ENCODE peak calls at places on chromosomes 4 and X, in six cellular contexts. One of them, this sample, is unnamed.
A peak's percentile ranks its signal among the peaks of the same experiment; 100 is the strongest.

GRCh38 chrX:103360092-103360491 is 3.8 kb downstream of the TCEAL9 start:
- DNase-seq in fibroblast of lung: no peak
- DNase-seq in DND-41: no peak
- DNase-seq in neural progenitor cell: no peak
- DNase-seq in PC-3: no peak
- DNase-seq in H9: no peak
- DNase-seq in this sample: no peak

GRCh38 chr4:7741946-7742806 is 197.5 kb downstream of the AFAP1 start:
- DNase-seq in neural progenitor cell: no peak
- DNase-seq in DND-41: no peak
- DNase-seq in H9: no peak
- DNase-seq in PC-3: no peak
- DNase-seq in fibroblast of lung: no peak
- DNase-seq in this sample: no peak

GRCh38 chr4:147879676-147880075 is 147.8 kb downstream of the ARHGAP10 start:
- DNase-seq in fibroblast of lung: no peak
- DNase-seq in PC-3: no peak
- DNase-seq in H9: no peak
- DNase-seq in DND-41: no peak
- DNase-seq in neural progenitor cell: no peak
- DNase-seq in this sample: no peak

GRCh38 chr4:148369919-148370318 is 72.3 kb downstream of the NR3C2 start:
- DNase-seq in neural progenitor cell: no peak
- DNase-seq in DND-41: no peak
- DNase-seq in PC-3: no peak
- DNase-seq in H9: no peak
- DNase-seq in fibroblast of lung: no peak
- DNase-seq in this sample: no peak

GRCh38 chrX:48466696-48467095 is 3.4 kb downstream of the SLC38A5 start:
- DNase-seq in H9: peak; percentile 35
- DNase-seq in DND-41: peak; percentile 23
- DNase-seq in fibroblast of lung: no peak
- DNase-seq in neural progenitor cell: no peak
- DNase-seq in PC-3: no peak
- DNase-seq in this sample: no peak

GRCh38 chrX:12702509-12703091 is 88.6 kb upstream of the PRPS2 start:
- DNase-seq in neural progenitor cell: peak; percentile 4
- DNase-seq in DND-41: peak; percentile 24
- DNase-seq in PC-3: peak; percentile 48
- DNase-seq in H9: no peak
- DNase-seq in fibroblast of lung: no peak
- DNase-seq in this sample: no peak

GRCh38 chr4:119025916-119026661 is 109.5 kb upstream of the MYOZ2 start:
- DNase-seq in DND-41: no peak
- DNase-seq in PC-3: peak; percentile 60
- DNase-seq in fibroblast of lung: peak; percentile 97
- DNase-seq in H9: no peak
- DNase-seq in neural progenitor cell: no peak
- DNase-seq in this sample: no peak

GRCh38 chr4:98480535-98480934 is 177.9 kb downstream of the TSPAN5 start:
- DNase-seq in PC-3: peak; percentile 24
- DNase-seq in fibroblast of lung: no peak
- DNase-seq in H9: no peak
- DNase-seq in DND-41: no peak
- DNase-seq in neural progenitor cell: no peak
- DNase-seq in this sample: no peak

GRCh38 chrX:18360867-18361266 is 6.4 kb upstream of the SCML2 start:
- DNase-seq in neural progenitor cell: no peak
- DNase-seq in fibroblast of lung: no peak
- DNase-seq in H9: no peak
- DNase-seq in PC-3: peak; percentile 68
- DNase-seq in DND-41: no peak
- DNase-seq in this sample: no peak

GRCh38 chrX:108090474-108091265 is 672 bp downstream of the PSMD10 start:
- DNase-seq in H9: no peak
- DNase-seq in neural progenitor cell: no peak
- DNase-seq in fibroblast of lung: peak; percentile 37
- DNase-seq in DND-41: no peak
- DNase-seq in PC-3: peak; percentile 5
- DNase-seq in this sample: no peak

GRCh38 chrX:21725498-21725897 is 32.4 kb downstream of the SMPX start:
- DNase-seq in PC-3: peak; percentile 66
- DNase-seq in fibroblast of lung: peak; percentile 57
- DNase-seq in neural progenitor cell: peak; percentile 40
- DNase-seq in DND-41: no peak
- DNase-seq in H9: no peak
- DNase-seq in this sample: no peak

GRCh38 chr4:153114771-153115321 is 89.4 kb upstream of the TRIM2 start:
- DNase-seq in fibroblast of lung: peak; percentile 72
- DNase-seq in PC-3: peak; percentile 83
- DNase-seq in DND-41: no peak
- DNase-seq in neural progenitor cell: no peak
- DNase-seq in H9: no peak
- DNase-seq in this sample: no peak

GRCh38 chrX:150094996-150095395 is 156.7 kb upstream of the EOLA2 start:
- DNase-seq in neural progenitor cell: no peak
- DNase-seq in fibroblast of lung: no peak
- DNase-seq in H9: no peak
- DNase-seq in DND-41: no peak
- DNase-seq in PC-3: no peak
- DNase-seq in this sample: no peak

GRCh38 chr4:119632216-119632615 is 3.6 kb upstream of the PDE5A start:
- DNase-seq in fibroblast of lung: peak; percentile 58
- DNase-seq in H9: no peak
- DNase-seq in DND-41: no peak
- DNase-seq in neural progenitor cell: no peak
- DNase-seq in PC-3: peak; percentile 64
- DNase-seq in this sample: no peak

GRCh38 chrX:2468406-2469195 is 32.2 kb downstream of the DHRSX start:
- DNase-seq in neural progenitor cell: no peak
- DNase-seq in PC-3: no peak
- DNase-seq in DND-41: no peak
- DNase-seq in fibroblast of lung: no peak
- DNase-seq in H9: no peak
- DNase-seq in this sample: no peak

GRCh38 chr4:8528713-8529112 is 51.5 kb upstream of the GPR78 start:
- DNase-seq in fibroblast of lung: no peak
- DNase-seq in H9: no peak
- DNase-seq in PC-3: peak; percentile 53
- DNase-seq in DND-41: no peak
- DNase-seq in neural progenitor cell: no peak
- DNase-seq in this sample: no peak

GRCh38 chrX:132218100-132218807 is 993 bp downstream of the RAP2C start:
- DNase-seq in PC-3: peak; percentile 86
- DNase-seq in DND-41: peak; percentile 84
- DNase-seq in fibroblast of lung: peak; percentile 88
- DNase-seq in neural progenitor cell: peak; percentile 81
- DNase-seq in H9: peak; percentile 81
- DNase-seq in this sample: peak; percentile 83

GRCh38 chr4:56656346-56656643 is 24.8 kb downstream of the HOPX start:
- DNase-seq in fibroblast of lung: peak; percentile 39
- DNase-seq in neural progenitor cell: peak; percentile 43
- DNase-seq in DND-41: no peak
- DNase-seq in PC-3: no peak
- DNase-seq in H9: no peak
- DNase-seq in this sample: no peak

GRCh38 chr4:38989487-38989886 is 42.7 kb downstream of the TMEM156 start:
- DNase-seq in H9: no peak
- DNase-seq in DND-41: no peak
- DNase-seq in neural progenitor cell: no peak
- DNase-seq in fibroblast of lung: no peak
- DNase-seq in PC-3: peak; percentile 38
- DNase-seq in this sample: no peak

GRCh38 chr4:30721353-30722091 is 1.4 kb downstream of the PCDH7 start:
- DNase-seq in fibroblast of lung: peak; percentile 57
- DNase-seq in neural progenitor cell: peak; percentile 83
- DNase-seq in DND-41: no peak
- DNase-seq in H9: peak; percentile 55
- DNase-seq in PC-3: peak; percentile 14
- DNase-seq in this sample: peak; percentile 22

GRCh38 chr4:134762053-134762452 is 560.5 kb upstream of the PABPC4L start:
- DNase-seq in PC-3: no peak
- DNase-seq in fibroblast of lung: no peak
- DNase-seq in H9: no peak
- DNase-seq in neural progenitor cell: no peak
- DNase-seq in DND-41: no peak
- DNase-seq in this sample: no peak
- TF ChIP-seq CTCF in PC-3: no peak
- TF ChIP-seq CTCF in fibroblast of lung: no peak
- TF ChIP-seq CTCF in H9: peak; percentile 49
- TF ChIP-seq CTCF in neural progenitor cell: peak; percentile 38
- TF ChIP-seq CTCF in DND-41: peak; percentile 30
- TF ChIP-seq CTCF in this sample: no peak

DNA sequence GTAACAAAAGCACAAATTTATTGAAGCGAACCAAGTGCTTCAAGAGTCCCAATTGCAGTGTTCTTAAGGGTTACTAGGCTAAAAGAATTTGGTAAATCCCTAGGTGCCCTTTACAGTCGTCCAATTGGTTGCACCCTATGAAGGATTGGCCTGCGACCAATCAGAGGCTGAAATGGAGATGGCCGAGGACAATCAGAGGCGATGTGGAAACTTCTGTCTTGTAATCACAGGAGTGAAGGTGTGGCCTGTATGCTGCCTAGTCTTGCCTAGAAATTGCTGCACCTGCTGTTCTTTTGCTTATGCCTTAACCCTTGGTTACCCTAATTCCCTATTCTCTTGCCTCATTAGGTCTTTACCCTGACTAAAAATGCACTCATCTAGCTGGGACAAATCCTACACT is 1.1 kb upstream of the DCK start:
- DNase-seq in DND-41: no peak
- DNase-seq in neural progenitor cell: peak; percentile 45
- DNase-seq in fibroblast of lung: no peak
- DNase-seq in H9: peak; percentile 59
- DNase-seq in PC-3: peak; percentile 27
- DNase-seq in this sample: peak; percentile 48
- H3K9ac ChIP-seq in DND-41: peak overlapping the region; percentile 96
- H3K9ac ChIP-seq in neural progenitor cell: no peak overlapping the region
- H3K9ac ChIP-seq in fibroblast of lung: no peak overlapping the region
- H3K9ac ChIP-seq in H9: no peak overlapping the region
- H3K9ac ChIP-seq in PC-3: no peak overlapping the region
- H3K9ac ChIP-seq in this sample: no peak overlapping the region

GRCh38 chr4:170089274-170089742 is 448 bp downstream of the AADAT start:
- DNase-seq in neural progenitor cell: peak; percentile 63
- DNase-seq in H9: peak; percentile 60
- DNase-seq in PC-3: peak; percentile 27
- DNase-seq in fibroblast of lung: peak; percentile 49
- DNase-seq in DND-41: no peak
- DNase-seq in this sample: peak; percentile 42
- TF ChIP-seq CTCF in neural progenitor cell: peak; percentile 21
- TF ChIP-seq CTCF in H9: peak; percentile 9
- TF ChIP-seq CTCF in PC-3: no peak
- TF ChIP-seq CTCF in fibroblast of lung: peak; percentile 8
- TF ChIP-seq CTCF in DND-41: no peak
- TF ChIP-seq CTCF in this sample: no peak

DNA sequence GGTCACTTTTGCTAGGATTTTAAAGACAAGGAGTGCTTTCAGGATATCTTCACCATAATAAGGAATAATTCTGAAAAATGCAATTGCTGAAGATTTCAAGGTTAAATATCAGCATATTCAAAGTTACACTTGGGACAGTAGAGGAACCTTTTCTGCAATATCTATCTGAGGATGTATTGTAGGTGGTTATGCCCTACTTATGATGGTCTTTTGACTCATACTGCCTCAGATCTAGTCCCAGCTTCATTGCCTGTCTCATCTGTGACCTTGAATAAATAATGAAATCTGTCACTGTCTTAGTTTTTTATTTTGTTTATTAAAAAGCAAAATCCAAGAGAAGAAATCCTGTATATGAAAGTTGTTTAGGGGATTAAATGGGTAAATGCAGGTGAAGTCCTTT is 2.9 kb downstream of the BANK1 start:
- DNase-seq in PC-3: no peak
- DNase-seq in fibroblast of lung: no peak
- DNase-seq in neural progenitor cell: no peak
- DNase-seq in H9: no peak
- DNase-seq in DND-41: no peak
- DNase-seq in this sample: no peak
- H3K9ac ChIP-seq in PC-3: no peak overlapping the region
- H3K9ac ChIP-seq in fibroblast of lung: no peak overlapping the region
- H3K9ac ChIP-seq in neural progenitor cell: no peak overlapping the region
- H3K9ac ChIP-seq in H9: no peak overlapping the region
- H3K9ac ChIP-seq in DND-41: no peak overlapping the region
- H3K9ac ChIP-seq in this sample: no peak overlapping the region

GRCh38 chrX:152072236-152072635 is 66.1 kb downstream of the MAGEA10 start:
- DNase-seq in fibroblast of lung: peak; percentile 6
- DNase-seq in PC-3: peak; percentile 51
- DNase-seq in neural progenitor cell: no peak
- DNase-seq in H9: no peak
- DNase-seq in DND-41: no peak
- DNase-seq in this sample: no peak
- TF ChIP-seq CTCF in fibroblast of lung: no peak
- TF ChIP-seq CTCF in PC-3: no peak
- TF ChIP-seq CTCF in neural progenitor cell: no peak
- TF ChIP-seq CTCF in H9: no peak
- TF ChIP-seq CTCF in DND-41: no peak
- TF ChIP-seq CTCF in this sample: no peak

DNA sequence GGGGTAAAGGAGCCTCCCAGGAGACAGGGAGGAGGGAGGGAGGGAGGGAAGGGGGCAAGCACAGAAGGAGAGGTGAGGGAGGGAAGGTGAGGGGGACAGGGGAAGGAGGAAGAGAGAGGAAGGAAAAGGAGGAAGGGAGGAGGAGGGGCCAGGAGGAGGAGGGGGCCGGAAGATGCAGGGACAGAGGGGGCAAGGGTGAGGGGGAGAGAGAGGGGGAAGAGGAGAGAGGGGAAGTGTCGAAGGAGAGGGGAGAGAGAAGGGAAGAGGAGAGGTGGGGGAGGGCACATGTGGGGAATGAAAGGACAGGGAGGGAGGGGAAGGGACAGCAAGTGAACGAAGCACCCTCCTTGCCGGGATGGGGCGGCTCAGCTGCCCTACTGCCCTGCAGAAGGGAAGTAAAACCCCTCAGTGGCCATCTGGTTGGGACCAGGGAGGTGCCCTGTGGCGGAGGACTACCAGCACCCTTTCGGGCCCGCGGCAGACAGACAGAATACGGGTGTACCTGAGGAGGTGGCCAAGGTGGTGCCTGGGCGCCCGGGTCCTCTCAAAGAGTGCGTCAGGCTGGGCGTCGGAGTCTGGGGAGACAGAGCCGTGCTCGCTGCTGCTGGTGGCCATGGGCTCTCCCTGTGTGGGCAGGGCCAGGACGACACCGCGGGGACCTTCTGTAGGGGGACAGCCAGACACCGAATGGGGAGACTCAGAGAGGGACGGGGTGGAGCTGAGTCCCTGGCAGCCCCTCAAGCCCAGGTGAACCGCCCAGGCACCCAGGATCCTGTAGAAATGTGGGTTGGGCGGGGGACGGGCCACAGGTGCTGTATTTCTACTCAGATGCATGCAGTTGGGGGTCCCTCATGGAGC is 29.5 kb downstream of the PDHA1 start:
- DNase-seq in H9: peak; percentile 45
- DNase-seq in DND-41: no peak
- DNase-seq in PC-3: no peak
- DNase-seq in fibroblast of lung: no peak
- DNase-seq in neural progenitor cell: peak; percentile 13
- DNase-seq in this sample: no peak
- H3K9ac ChIP-seq in H9: no peak overlapping the region
- H3K9ac ChIP-seq in DND-41: no peak overlapping the region
- H3K9ac ChIP-seq in PC-3: no peak overlapping the region
- H3K9ac ChIP-seq in fibroblast of lung: no peak overlapping the region
- H3K9ac ChIP-seq in neural progenitor cell: no peak overlapping the region
- H3K9ac ChIP-seq in this sample: no peak overlapping the region

GRCh38 chr4:125526420-125526819 is 211.7 kb downstream of the FAT4 start:
- DNase-seq in fibroblast of lung: no peak
- DNase-seq in neural progenitor cell: no peak
- DNase-seq in PC-3: peak; percentile 10
- DNase-seq in DND-41: no peak
- DNase-seq in H9: no peak
- DNase-seq in this sample: no peak
- TF ChIP-seq CTCF in fibroblast of lung: no peak
- TF ChIP-seq CTCF in neural progenitor cell: peak; percentile 31
- TF ChIP-seq CTCF in PC-3: peak; percentile 25
- TF ChIP-seq CTCF in DND-41: no peak
- TF ChIP-seq CTCF in H9: peak; percentile 52
- TF ChIP-seq CTCF in this sample: no peak